ENCODE peak calls at places on chromosome 9, in six cellular contexts. One of them, this sample, is unnamed.

GRCh38 chr9:124949387-124949786 is 8.5 kb upstream of the GOLGA1 start:
- DNase-seq in GM06990: no peak
- DNase-seq in glutamatergic neuron: no peak
- DNase-seq in Peyer's patch: no peak
- DNase-seq in lower lobe of right lung: no peak
- DNase-seq in CD8-positive, alpha-beta T cell: no peak
- DNase-seq in this sample: no peak

GRCh38 chr9:114662081-114662989 is 4.7 kb upstream of the TEX53 start:
- DNase-seq in Peyer's patch: peak
- DNase-seq in lower lobe of right lung: no peak
- DNase-seq in GM06990: peak
- DNase-seq in glutamatergic neuron: peak
- DNase-seq in CD8-positive, alpha-beta T cell: peak
- DNase-seq in this sample: peak

GRCh38 chr9:133133680-133134418 is 12.8 kb upstream of the RALGDS start:
- DNase-seq in GM06990: peak
- DNase-seq in CD8-positive, alpha-beta T cell: peak
- DNase-seq in glutamatergic neuron: no peak
- DNase-seq in lower lobe of right lung: peak
- DNase-seq in Peyer's patch: peak
- DNase-seq in this sample: no peak

GRCh38 chr9:88230612-88231011 is 92.3 kb upstream of the SPATA31C2 start:
- DNase-seq in lower lobe of right lung: no peak
- DNase-seq in CD8-positive, alpha-beta T cell: no peak
- DNase-seq in glutamatergic neuron: no peak
- DNase-seq in GM06990: no peak
- DNase-seq in Peyer's patch: no peak
- DNase-seq in this sample: no peak

GRCh38 chr9:6715755-6716643 is 41.8 kb upstream of the KDM4C start:
- DNase-seq in lower lobe of right lung: peak
- DNase-seq in glutamatergic neuron: peak
- DNase-seq in Peyer's patch: peak
- DNase-seq in CD8-positive, alpha-beta T cell: peak
- DNase-seq in GM06990: peak
- DNase-seq in this sample: no peak

GRCh38 chr9:87336914-87337333 is 160.7 kb upstream of the DAPK1 start:
- DNase-seq in CD8-positive, alpha-beta T cell: no peak
- DNase-seq in glutamatergic neuron: no peak
- DNase-seq in lower lobe of right lung: no peak
- DNase-seq in Peyer's patch: no peak
- DNase-seq in GM06990: peak
- DNase-seq in this sample: peak

GRCh38 chr9:130920233-130920632 is 18.8 kb downstream of the FIBCD1 start:
- DNase-seq in GM06990: no peak
- DNase-seq in Peyer's patch: no peak
- DNase-seq in glutamatergic neuron: no peak
- DNase-seq in CD8-positive, alpha-beta T cell: no peak
- DNase-seq in lower lobe of right lung: no peak
- DNase-seq in this sample: no peak

GRCh38 chr9:111232997-111233790 is 96.8 kb downstream of the OR2K2 start:
- DNase-seq in GM06990: no peak
- DNase-seq in glutamatergic neuron: no peak
- DNase-seq in Peyer's patch: no peak
- DNase-seq in lower lobe of right lung: no peak
- DNase-seq in CD8-positive, alpha-beta T cell: no peak
- DNase-seq in this sample: no peak

GRCh38 chr9:134204041-134204440 is 39.7 kb upstream of the RNU6ATAC start:
- DNase-seq in lower lobe of right lung: peak
- DNase-seq in Peyer's patch: no peak
- DNase-seq in CD8-positive, alpha-beta T cell: no peak
- DNase-seq in GM06990: no peak
- DNase-seq in glutamatergic neuron: no peak
- DNase-seq in this sample: no peak

GRCh38 chr9:76194896-76195295 is 199.3 kb downstream of the RFK start:
- DNase-seq in CD8-positive, alpha-beta T cell: no peak
- DNase-seq in Peyer's patch: no peak
- DNase-seq in glutamatergic neuron: no peak
- DNase-seq in GM06990: no peak
- DNase-seq in lower lobe of right lung: no peak
- DNase-seq in this sample: no peak

GRCh38 chr9:12166511-12166910 is 526.7 kb upstream of the TYRP1 start:
- DNase-seq in CD8-positive, alpha-beta T cell: no peak
- DNase-seq in Peyer's patch: no peak
- DNase-seq in glutamatergic neuron: no peak
- DNase-seq in GM06990: no peak
- DNase-seq in lower lobe of right lung: no peak
- DNase-seq in this sample: no peak

GRCh38 chr9:97555164-97555563 is 53.7 kb downstream of the TMOD1 start:
- DNase-seq in GM06990: no peak
- DNase-seq in Peyer's patch: no peak
- DNase-seq in glutamatergic neuron: no peak
- DNase-seq in lower lobe of right lung: no peak
- DNase-seq in CD8-positive, alpha-beta T cell: no peak
- DNase-seq in this sample: peak

GRCh38 chr9:134915046-134915930 is 2.4 kb downstream of the FCN1 start:
- DNase-seq in lower lobe of right lung: peak
- DNase-seq in Peyer's patch: no peak
- DNase-seq in CD8-positive, alpha-beta T cell: no peak
- DNase-seq in GM06990: no peak
- DNase-seq in glutamatergic neuron: no peak
- DNase-seq in this sample: no peak

GRCh38 chr9:95509851-95510529 is 6.8 kb downstream of the PTCH1 start:
- DNase-seq in Peyer's patch: no peak
- DNase-seq in glutamatergic neuron: peak
- DNase-seq in GM06990: no peak
- DNase-seq in lower lobe of right lung: no peak
- DNase-seq in CD8-positive, alpha-beta T cell: no peak
- DNase-seq in this sample: no peak

GRCh38 chr9:95284152-95284551 is 33.4 kb downstream of the FANCC start:
- DNase-seq in lower lobe of right lung: no peak
- DNase-seq in GM06990: no peak
- DNase-seq in CD8-positive, alpha-beta T cell: no peak
- DNase-seq in glutamatergic neuron: no peak
- DNase-seq in Peyer's patch: no peak
- DNase-seq in this sample: no peak

GRCh38 chr9:98902925-98903324 is 40.8 kb upstream of the COL15A1 start:
- DNase-seq in GM06990: no peak
- DNase-seq in lower lobe of right lung: no peak
- DNase-seq in CD8-positive, alpha-beta T cell: no peak
- DNase-seq in glutamatergic neuron: no peak
- DNase-seq in Peyer's patch: no peak
- DNase-seq in this sample: no peak

GRCh38 chr9:113482341-113482740 is 18.8 kb downstream of the RGS3 start:
- DNase-seq in lower lobe of right lung: no peak
- DNase-seq in CD8-positive, alpha-beta T cell: no peak
- DNase-seq in Peyer's patch: no peak
- DNase-seq in GM06990: no peak
- DNase-seq in glutamatergic neuron: no peak
- DNase-seq in this sample: no peak

GRCh38 chr9:121556580-121556979 is 56.9 kb upstream of the GGTA1 start:
- DNase-seq in glutamatergic neuron: no peak
- DNase-seq in Peyer's patch: no peak
- DNase-seq in CD8-positive, alpha-beta T cell: no peak
- DNase-seq in lower lobe of right lung: no peak
- DNase-seq in GM06990: no peak
- DNase-seq in this sample: no peak

GRCh38 chr9:89153618-89154017 is 25.0 kb downstream of the SHC3 start:
- DNase-seq in GM06990: no peak
- DNase-seq in glutamatergic neuron: no peak
- DNase-seq in lower lobe of right lung: no peak
- DNase-seq in Peyer's patch: no peak
- DNase-seq in CD8-positive, alpha-beta T cell: no peak
- DNase-seq in this sample: no peak

GRCh38 chr9:14768561-14769234 is 46.2 kb upstream of the CER1 start:
- DNase-seq in lower lobe of right lung: no peak
- DNase-seq in GM06990: no peak
- DNase-seq in glutamatergic neuron: no peak
- DNase-seq in CD8-positive, alpha-beta T cell: no peak
- DNase-seq in Peyer's patch: no peak
- DNase-seq in this sample: no peak

GRCh38 chr9:14775917-14776316 is 53.4 kb upstream of the CER1 start:
- DNase-seq in GM06990: no peak
- DNase-seq in Peyer's patch: no peak
- DNase-seq in lower lobe of right lung: no peak
- DNase-seq in CD8-positive, alpha-beta T cell: no peak
- DNase-seq in glutamatergic neuron: no peak
- DNase-seq in this sample: no peak

GRCh38 chr9:14769235-14769580 is 46.7 kb upstream of the CER1 start:
- DNase-seq in GM06990: no peak
- DNase-seq in glutamatergic neuron: no peak
- DNase-seq in Peyer's patch: no peak
- DNase-seq in CD8-positive, alpha-beta T cell: no peak
- DNase-seq in lower lobe of right lung: no peak
- DNase-seq in this sample: no peak

GRCh38 chr9:14766299-14766698 is 43.8 kb upstream of the CER1 start:
- DNase-seq in CD8-positive, alpha-beta T cell: no peak
- DNase-seq in GM06990: no peak
- DNase-seq in Peyer's patch: no peak
- DNase-seq in glutamatergic neuron: no peak
- DNase-seq in lower lobe of right lung: no peak
- DNase-seq in this sample: no peak

GRCh38 chr9:14770592-14770991 is 48.1 kb upstream of the CER1 start:
- DNase-seq in lower lobe of right lung: no peak
- DNase-seq in Peyer's patch: no peak
- DNase-seq in GM06990: no peak
- DNase-seq in glutamatergic neuron: no peak
- DNase-seq in CD8-positive, alpha-beta T cell: no peak
- DNase-seq in this sample: no peak
- TF ChIP-seq CTCF in lower lobe of right lung: no peak
- TF ChIP-seq CTCF in Peyer's patch: no peak
- TF ChIP-seq CTCF in GM06990: no peak
- TF ChIP-seq CTCF in glutamatergic neuron: no peak
- TF ChIP-seq CTCF in CD8-positive, alpha-beta T cell: no peak
- TF ChIP-seq CTCF in this sample: no peak

DNA sequence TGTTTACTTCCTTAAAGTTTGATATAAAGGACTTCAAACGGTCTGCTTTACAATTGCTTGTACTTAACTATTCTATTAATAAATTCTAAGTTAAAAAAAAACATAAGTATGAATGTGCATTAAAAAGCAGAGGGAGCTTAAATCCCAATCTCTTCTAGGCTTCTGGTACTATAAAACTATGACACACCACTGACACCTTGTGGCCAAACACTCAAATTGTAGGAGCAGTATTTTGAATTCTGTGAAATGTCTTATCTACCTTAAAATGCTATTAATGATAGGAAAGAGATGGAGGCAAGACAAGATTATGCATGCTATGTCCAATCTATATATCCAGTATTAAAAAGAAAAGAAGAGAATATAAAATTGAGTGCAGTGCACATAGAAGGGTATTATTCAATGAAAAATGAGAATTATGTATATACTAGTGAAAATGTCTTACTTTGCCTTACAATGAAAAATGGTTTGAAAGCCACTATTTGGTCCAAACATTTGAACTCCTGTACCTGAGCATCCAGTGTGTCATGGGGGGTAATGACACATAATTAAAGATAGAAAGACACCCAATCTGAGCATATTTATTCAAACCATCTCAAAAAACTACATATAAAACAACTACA is 87.6 kb downstream of the ERP44 start:
- DNase-seq in Peyer's patch: no peak
- DNase-seq in GM06990: peak
- DNase-seq in CD8-positive, alpha-beta T cell: peak
- DNase-seq in lower lobe of right lung: no peak
- DNase-seq in glutamatergic neuron: no peak
- DNase-seq in this sample: no peak
- TF ChIP-seq CTCF in Peyer's patch: peak
- TF ChIP-seq CTCF in GM06990: peak
- TF ChIP-seq CTCF in CD8-positive, alpha-beta T cell: peak
- TF ChIP-seq CTCF in lower lobe of right lung: peak
- TF ChIP-seq CTCF in glutamatergic neuron: peak
- TF ChIP-seq CTCF in this sample: peak

GRCh38 chr9:8558176-8558575 is 758.6 kb upstream of the DMAC1 start:
- DNase-seq in Peyer's patch: no peak
- DNase-seq in GM06990: no peak
- DNase-seq in lower lobe of right lung: no peak
- DNase-seq in CD8-positive, alpha-beta T cell: no peak
- DNase-seq in glutamatergic neuron: no peak
- DNase-seq in this sample: no peak

GRCh38 chr9:8553444-8553843 is 753.9 kb upstream of the DMAC1 start:
- DNase-seq in CD8-positive, alpha-beta T cell: no peak
- DNase-seq in lower lobe of right lung: no peak
- DNase-seq in GM06990: no peak
- DNase-seq in glutamatergic neuron: no peak
- DNase-seq in Peyer's patch: no peak
- DNase-seq in this sample: no peak

GRCh38 chr9:8552732-8553131 is 753.2 kb upstream of the DMAC1 start:
- DNase-seq in lower lobe of right lung: no peak
- DNase-seq in Peyer's patch: no peak
- DNase-seq in glutamatergic neuron: no peak
- DNase-seq in CD8-positive, alpha-beta T cell: no peak
- DNase-seq in GM06990: no peak
- DNase-seq in this sample: no peak

GRCh38 chr9:8560560-8561525 is 761.3 kb upstream of the DMAC1 start:
- DNase-seq in Peyer's patch: no peak
- DNase-seq in glutamatergic neuron: no peak
- DNase-seq in CD8-positive, alpha-beta T cell: no peak
- DNase-seq in lower lobe of right lung: no peak
- DNase-seq in GM06990: no peak
- DNase-seq in this sample: no peak

GRCh38 chr9:8555767-8556500 is 756.4 kb upstream of the DMAC1 start:
- DNase-seq in glutamatergic neuron: no peak
- DNase-seq in Peyer's patch: no peak
- DNase-seq in CD8-positive, alpha-beta T cell: no peak
- DNase-seq in GM06990: no peak
- DNase-seq in lower lobe of right lung: no peak
- DNase-seq in this sample: no peak
- TF ChIP-seq CTCF in glutamatergic neuron: no peak
- TF ChIP-seq CTCF in Peyer's patch: no peak
- TF ChIP-seq CTCF in CD8-positive, alpha-beta T cell: no peak
- TF ChIP-seq CTCF in GM06990: no peak
- TF ChIP-seq CTCF in lower lobe of right lung: no peak
- TF ChIP-seq CTCF in this sample: no peak

DNA sequence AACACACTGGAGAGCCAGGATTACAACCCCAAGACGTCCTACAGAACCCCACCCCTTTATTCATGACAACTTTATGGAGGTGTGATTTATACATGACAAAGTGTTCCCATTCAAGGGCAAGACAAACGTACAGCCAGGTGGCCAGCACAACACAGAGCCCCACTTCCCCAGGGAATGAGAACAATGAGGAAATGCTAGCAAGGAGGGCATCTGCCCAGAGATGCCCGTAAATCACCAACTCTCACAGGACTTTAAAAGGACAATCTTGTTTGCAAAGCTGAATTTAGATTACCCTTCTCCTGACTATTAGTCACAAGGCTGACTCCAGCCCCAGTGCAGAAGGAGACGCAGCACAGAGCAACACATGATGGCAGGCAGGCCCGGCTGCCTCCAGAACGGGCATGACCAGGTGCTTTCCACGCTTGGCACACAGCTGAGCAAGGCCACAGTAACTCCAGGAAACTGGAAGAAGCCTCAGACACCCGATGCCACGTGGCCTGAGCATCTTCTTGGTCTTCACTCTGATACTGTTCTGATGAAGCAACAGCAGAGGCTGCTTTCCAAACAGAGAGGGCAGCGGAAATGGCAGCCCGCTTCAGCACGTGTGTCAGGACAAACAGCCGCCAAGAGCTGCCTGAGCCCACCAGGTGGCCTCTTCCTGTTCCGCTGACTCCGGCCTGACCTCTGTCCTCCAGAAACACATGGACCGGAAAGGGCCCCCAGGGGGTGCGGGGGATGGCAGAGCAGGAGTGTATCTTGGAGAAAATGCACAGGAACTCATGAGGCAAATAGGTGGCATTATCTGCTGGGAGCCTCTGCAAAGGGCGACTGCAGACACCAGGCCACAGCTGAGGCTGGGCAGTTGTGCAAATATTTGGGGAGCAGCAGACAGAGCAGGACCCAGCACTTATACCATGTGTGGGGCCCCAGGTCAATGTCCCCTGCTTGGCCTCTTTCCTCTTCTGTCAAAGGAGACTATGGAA is 51.3 kb downstream of the ROR2 start:
- DNase-seq in glutamatergic neuron: peak
- DNase-seq in GM06990: no peak
- DNase-seq in CD8-positive, alpha-beta T cell: no peak
- DNase-seq in lower lobe of right lung: no peak
- DNase-seq in Peyer's patch: no peak
- DNase-seq in this sample: no peak
- TF ChIP-seq CTCF in glutamatergic neuron: no peak
- TF ChIP-seq CTCF in GM06990: no peak
- TF ChIP-seq CTCF in CD8-positive, alpha-beta T cell: no peak
- TF ChIP-seq CTCF in lower lobe of right lung: no peak
- TF ChIP-seq CTCF in Peyer's patch: no peak
- TF ChIP-seq CTCF in this sample: no peak

This sample was measured in D721Med.